ENCODE peak calls at places on chromosomes 4 and X, in four cellular contexts. One of them, this sample, is unnamed.

GRCh38 chr4:136319789-136320470 is 1212.4 kb downstream of the PCDH18 start:
- DNase-seq in stimulated activated CD4-positive, alpha-beta T cell treated with anti-CD3 and anti-CD28 coated beads, Interleukin-1b, Interleukin-23, amount 100 ng/mL, for 24 hours: no peak
- DNase-seq in iris pigment epithelial cell: peak; percentile 44
- DNase-seq in activated naive CD8-positive, alpha-beta T cell treated with anti-CD3 and anti-CD28 coated beads, Interleukin-2, amount 50 U/mL, for 16 hours: no peak
- DNase-seq in this sample: no peak

GRCh38 chrX:51461053-51462050 is 35.0 kb downstream of the NUDT11 start:
- DNase-seq in stimulated activated CD4-positive, alpha-beta T cell treated with anti-CD3 and anti-CD28 coated beads, Interleukin-1b, Interleukin-23, amount 100 ng/mL, for 24 hours: no peak
- DNase-seq in iris pigment epithelial cell: peak; percentile 38
- DNase-seq in activated naive CD8-positive, alpha-beta T cell treated with anti-CD3 and anti-CD28 coated beads, Interleukin-2, amount 50 U/mL, for 16 hours: no peak
- DNase-seq in this sample: no peak

GRCh38 chr4:140135529-140136021 is 18.4 kb downstream of the MAML3 start:
- DNase-seq in stimulated activated CD4-positive, alpha-beta T cell treated with anti-CD3 and anti-CD28 coated beads, Interleukin-1b, Interleukin-23, amount 100 ng/mL, for 24 hours: no peak
- DNase-seq in iris pigment epithelial cell: no peak
- DNase-seq in activated naive CD8-positive, alpha-beta T cell treated with anti-CD3 and anti-CD28 coated beads, Interleukin-2, amount 50 U/mL, for 16 hours: no peak
- DNase-seq in this sample: peak; percentile 79

GRCh38 chr4:3851211-3851610 is 85.0 kb downstream of the ADRA2C start:
- DNase-seq in stimulated activated CD4-positive, alpha-beta T cell treated with anti-CD3 and anti-CD28 coated beads, Interleukin-1b, Interleukin-23, amount 100 ng/mL, for 24 hours: no peak
- DNase-seq in iris pigment epithelial cell: peak; percentile 6
- DNase-seq in activated naive CD8-positive, alpha-beta T cell treated with anti-CD3 and anti-CD28 coated beads, Interleukin-2, amount 50 U/mL, for 16 hours: no peak
- DNase-seq in this sample: no peak

GRCh38 chrX:100911731-100912130 is 17.0 kb downstream of the XKRX start:
- DNase-seq in stimulated activated CD4-positive, alpha-beta T cell treated with anti-CD3 and anti-CD28 coated beads, Interleukin-1b, Interleukin-23, amount 100 ng/mL, for 24 hours: no peak
- DNase-seq in iris pigment epithelial cell: peak; percentile 26
- DNase-seq in activated naive CD8-positive, alpha-beta T cell treated with anti-CD3 and anti-CD28 coated beads, Interleukin-2, amount 50 U/mL, for 16 hours: no peak
- DNase-seq in this sample: no peak

GRCh38 chr4:7510066-7510465 is 75.3 kb upstream of the PSAPL1 start:
- DNase-seq in stimulated activated CD4-positive, alpha-beta T cell treated with anti-CD3 and anti-CD28 coated beads, Interleukin-1b, Interleukin-23, amount 100 ng/mL, for 24 hours: no peak
- DNase-seq in iris pigment epithelial cell: no peak
- DNase-seq in activated naive CD8-positive, alpha-beta T cell treated with anti-CD3 and anti-CD28 coated beads, Interleukin-2, amount 50 U/mL, for 16 hours: no peak
- DNase-seq in this sample: no peak

GRCh38 chr4:118979712-118980111 is 91.1 kb downstream of the SYNPO2 start:
- DNase-seq in stimulated activated CD4-positive, alpha-beta T cell treated with anti-CD3 and anti-CD28 coated beads, Interleukin-1b, Interleukin-23, amount 100 ng/mL, for 24 hours: no peak
- DNase-seq in iris pigment epithelial cell: no peak
- DNase-seq in activated naive CD8-positive, alpha-beta T cell treated with anti-CD3 and anti-CD28 coated beads, Interleukin-2, amount 50 U/mL, for 16 hours: no peak
- DNase-seq in this sample: no peak

GRCh38 chr4:7828926-7829325 is 110.7 kb downstream of the AFAP1 start:
- DNase-seq in stimulated activated CD4-positive, alpha-beta T cell treated with anti-CD3 and anti-CD28 coated beads, Interleukin-1b, Interleukin-23, amount 100 ng/mL, for 24 hours: no peak
- DNase-seq in iris pigment epithelial cell: peak; percentile 82
- DNase-seq in activated naive CD8-positive, alpha-beta T cell treated with anti-CD3 and anti-CD28 coated beads, Interleukin-2, amount 50 U/mL, for 16 hours: no peak
- DNase-seq in this sample: no peak

GRCh38 chr4:180827610-180828009 is 1415.6 kb upstream of the TENM3 start:
- DNase-seq in stimulated activated CD4-positive, alpha-beta T cell treated with anti-CD3 and anti-CD28 coated beads, Interleukin-1b, Interleukin-23, amount 100 ng/mL, for 24 hours: no peak
- DNase-seq in iris pigment epithelial cell: peak; percentile 9
- DNase-seq in activated naive CD8-positive, alpha-beta T cell treated with anti-CD3 and anti-CD28 coated beads, Interleukin-2, amount 50 U/mL, for 16 hours: no peak
- DNase-seq in this sample: no peak

GRCh38 chrX:107714196-107714811 is 61.3 kb downstream of the TSC22D3 start:
- DNase-seq in stimulated activated CD4-positive, alpha-beta T cell treated with anti-CD3 and anti-CD28 coated beads, Interleukin-1b, Interleukin-23, amount 100 ng/mL, for 24 hours: no peak
- DNase-seq in iris pigment epithelial cell: peak; percentile 34
- DNase-seq in activated naive CD8-positive, alpha-beta T cell treated with anti-CD3 and anti-CD28 coated beads, Interleukin-2, amount 50 U/mL, for 16 hours: no peak
- DNase-seq in this sample: no peak

GRCh38 chr4:109978704-109979103 is 66.0 kb downstream of the EGF start:
- DNase-seq in stimulated activated CD4-positive, alpha-beta T cell treated with anti-CD3 and anti-CD28 coated beads, Interleukin-1b, Interleukin-23, amount 100 ng/mL, for 24 hours: no peak
- DNase-seq in iris pigment epithelial cell: no peak
- DNase-seq in activated naive CD8-positive, alpha-beta T cell treated with anti-CD3 and anti-CD28 coated beads, Interleukin-2, amount 50 U/mL, for 16 hours: no peak
- DNase-seq in this sample: no peak

GRCh38 chrX:30748337-30748960 is 95.2 kb downstream of the GK start:
- DNase-seq in stimulated activated CD4-positive, alpha-beta T cell treated with anti-CD3 and anti-CD28 coated beads, Interleukin-1b, Interleukin-23, amount 100 ng/mL, for 24 hours: no peak
- DNase-seq in iris pigment epithelial cell: no peak
- DNase-seq in activated naive CD8-positive, alpha-beta T cell treated with anti-CD3 and anti-CD28 coated beads, Interleukin-2, amount 50 U/mL, for 16 hours: no peak
- DNase-seq in this sample: no peak

GRCh38 chr4:162849922-162850321 is 316.8 kb downstream of the NAF1 start:
- DNase-seq in stimulated activated CD4-positive, alpha-beta T cell treated with anti-CD3 and anti-CD28 coated beads, Interleukin-1b, Interleukin-23, amount 100 ng/mL, for 24 hours: no peak
- DNase-seq in iris pigment epithelial cell: no peak
- DNase-seq in activated naive CD8-positive, alpha-beta T cell treated with anti-CD3 and anti-CD28 coated beads, Interleukin-2, amount 50 U/mL, for 16 hours: no peak
- DNase-seq in this sample: no peak

GRCh38 chr4:168511780-168512467 is 15.1 kb downstream of the PALLD start:
- DNase-seq in stimulated activated CD4-positive, alpha-beta T cell treated with anti-CD3 and anti-CD28 coated beads, Interleukin-1b, Interleukin-23, amount 100 ng/mL, for 24 hours: peak; percentile 34
- DNase-seq in iris pigment epithelial cell: no peak
- DNase-seq in activated naive CD8-positive, alpha-beta T cell treated with anti-CD3 and anti-CD28 coated beads, Interleukin-2, amount 50 U/mL, for 16 hours: peak; percentile 25
- DNase-seq in this sample: no peak

GRCh38 chr4:186240848-186241491 is 13.7 kb downstream of the KLKB1 start:
- DNase-seq in stimulated activated CD4-positive, alpha-beta T cell treated with anti-CD3 and anti-CD28 coated beads, Interleukin-1b, Interleukin-23, amount 100 ng/mL, for 24 hours: no peak
- DNase-seq in iris pigment epithelial cell: no peak
- DNase-seq in activated naive CD8-positive, alpha-beta T cell treated with anti-CD3 and anti-CD28 coated beads, Interleukin-2, amount 50 U/mL, for 16 hours: no peak
- DNase-seq in this sample: no peak

GRCh38 chrX:119682019-119682989 is 10.7 kb downstream of the SEPTIN6 start:
- DNase-seq in stimulated activated CD4-positive, alpha-beta T cell treated with anti-CD3 and anti-CD28 coated beads, Interleukin-1b, Interleukin-23, amount 100 ng/mL, for 24 hours: no peak
- DNase-seq in iris pigment epithelial cell: no peak
- DNase-seq in activated naive CD8-positive, alpha-beta T cell treated with anti-CD3 and anti-CD28 coated beads, Interleukin-2, amount 50 U/mL, for 16 hours: no peak
- DNase-seq in this sample: no peak

GRCh38 chrX:38458071-38458470 is 103.3 kb upstream of the TSPAN7 start:
- DNase-seq in stimulated activated CD4-positive, alpha-beta T cell treated with anti-CD3 and anti-CD28 coated beads, Interleukin-1b, Interleukin-23, amount 100 ng/mL, for 24 hours: no peak
- DNase-seq in iris pigment epithelial cell: no peak
- DNase-seq in activated naive CD8-positive, alpha-beta T cell treated with anti-CD3 and anti-CD28 coated beads, Interleukin-2, amount 50 U/mL, for 16 hours: no peak
- DNase-seq in this sample: no peak

GRCh38 chr4:26065833-26066232 is 151.8 kb downstream of the SMIM20 start:
- DNase-seq in stimulated activated CD4-positive, alpha-beta T cell treated with anti-CD3 and anti-CD28 coated beads, Interleukin-1b, Interleukin-23, amount 100 ng/mL, for 24 hours: no peak
- DNase-seq in iris pigment epithelial cell: no peak
- DNase-seq in activated naive CD8-positive, alpha-beta T cell treated with anti-CD3 and anti-CD28 coated beads, Interleukin-2, amount 50 U/mL, for 16 hours: no peak
- DNase-seq in this sample: no peak